ENCODE peak calls at places on chromosomes 11 and 22, in ten cellular contexts. Y, I, C, G, M, Q, L, W, N and K are unnamed samples.

GRCh38 chr22:47206185-47206584 is 443.7 kb downstream of the TBC1D22A start:
- DNase-seq in W (no peak), I (no peak), C (no peak), L (no peak), Q (no peak), M (no peak), N (no peak), G (no peak), Y (no peak), K (no peak)

GRCh38 chr11:129930306-129930705 is 34.9 kb upstream of the NFRKB start:
- DNase-seq in W (no peak), L (no peak), Y (no peak), Q (no peak), I (no peak), G (no peak), C (peak), M (no peak), N (no peak), K (no peak)

GRCh38 chr22:44384563-44384940 is 71.8 kb upstream of the SHISAL1 start:
- DNase-seq in I (no peak), W (no peak), Y (no peak), L (no peak), G (no peak), Q (no peak), C (no peak), N (no peak), M (no peak), K (peak)

GRCh38 chr11:12077535-12078280 is 32.7 kb upstream of the MICAL2 start:
- DNase-seq in L (no peak), I (no peak), Y (no peak), Q (no peak), N (no peak), C (no peak), W (no peak), G (no peak), M (no peak), K (no peak)

GRCh38 chr11:82398300-82398815 is 335.3 kb downstream of the FAM181B start:
- DNase-seq in G (no peak), Q (no peak), M (no peak), I (no peak), C (no peak), L (no peak), Y (no peak), W (no peak), N (no peak), K (no peak)

GRCh38 chr22:48555606-48556005 is 1272.1 kb downstream of the BRD1 start:
- DNase-seq in I (no peak), W (no peak), Q (no peak), C (no peak), L (no peak), M (no peak), N (no peak), Y (no peak), G (no peak), K (no peak)

GRCh38 chr22:20431520-20432237 is 5.9 kb downstream of the SCARF2 start:
- DNase-seq in G (no peak), I (no peak), C (no peak), N (no peak), L (peak), Y (no peak), W (no peak), Q (peak), M (no peak), K (peak)

GRCh38 chr11:109306322-109306721 is 115.7 kb upstream of the C11orf87 start:
- DNase-seq in L (no peak), G (no peak), M (peak), Q (no peak), Y (no peak), C (no peak), W (no peak), N (no peak), I (no peak), K (no peak)

GRCh38 chr11:70495351-70496310 is 97.3 kb downstream of the CTTN start:
- DNase-seq in L (no peak), M (no peak), I (no peak), W (no peak), N (no peak), Y (no peak), G (no peak), Q (no peak), C (no peak), K (peak)

GRCh38 chr22:42270178-42270511 is 308 bp downstream of the TCF20 start:
- DNase-seq in Q (peak), Y (peak), M (no peak), I (no peak), L (no peak), G (peak), C (peak), N (no peak), W (peak), K (no peak)

GRCh38 chr11:83706581-83706980 is 420.4 kb upstream of the CCDC90B start:
- DNase-seq in M (no peak), L (no peak), Q (no peak), Y (no peak), W (no peak), I (no peak), G (no peak), N (no peak), C (peak), K (no peak)

GRCh38 chr11:117094776-117095175 is 3.5 kb downstream of the SIK3 start:
- DNase-seq in Y (no peak), G (no peak), N (no peak), L (peak), I (no peak), M (no peak), Q (no peak), C (no peak), W (no peak), K (no peak)

GRCh38 chr11:116837231-116838091 is at the start of gene APOA1:
- DNase-seq in C (no peak), Y (no peak), N (no peak), W (no peak), L (peak), Q (no peak), M (no peak), I (no peak), G (no peak), K (no peak)

GRCh38 chr22:22156716-22157499 is 87.7 kb upstream of the VPREB1 start:
- DNase-seq in I (peak), L (peak), N (no peak), Y (peak), M (peak), G (peak), C (peak), W (peak), Q (peak), K (no peak)

GRCh38 chr22:27474112-27474571 is 327.4 kb downstream of the MN1 start:
- DNase-seq in C (peak), M (no peak), Y (no peak), L (no peak), W (no peak), I (peak), G (no peak), N (no peak), Q (no peak), K (no peak)

GRCh38 chr22:48740086-48740730 is 1087.5 kb downstream of the BRD1 start:
- DNase-seq in C (no peak), G (no peak), M (no peak), L (no peak), W (no peak), N (no peak), Y (no peak), Q (no peak), I (no peak), K (peak)

GRCh38 chr11:34425863-34426262 is 12.9 kb upstream of the CAT start:
- DNase-seq in Y (no peak), M (peak), G (no peak), Q (no peak), C (no peak), N (no peak), I (peak), W (peak), L (no peak), K (no peak)

GRCh38 chr22:31917227-31917921 is 27.0 kb upstream of the YWHAH start:
- DNase-seq in I (no peak), W (peak), Y (no peak), G (peak), M (no peak), Q (no peak), N (no peak), L (no peak), C (no peak), K (no peak)

GRCh38 chr11:61510178-61510979 is 1.8 kb downstream of the LRRC10B start:
- DNase-seq in Y (no peak), M (no peak), I (peak), C (no peak), L (no peak), N (no peak), W (no peak), G (no peak), Q (no peak), K (peak)

GRCh38 chr11:30245621-30246020 is 14.8 kb downstream of the FSHB start:
- DNase-seq in W (no peak), I (no peak), Y (no peak), C (no peak), Q (no peak), N (no peak), M (no peak), L (no peak), G (no peak), K (no peak)

GRCh38 chr11:95703059-95703458 is 86.5 kb downstream of the FAM76B start:
- DNase-seq in W (no peak), Y (no peak), G (peak), L (no peak), N (no peak), C (no peak), Q (no peak), M (no peak), I (no peak), K (no peak)

GRCh38 chr11:62752994-62753735 is 795 bp downstream of the ZBTB3 start:
- DNase-seq in G (no peak), M (no peak), W (no peak), N (no peak), C (no peak), I (no peak), L (no peak), Y (no peak), Q (no peak), K (peak)

GRCh38 chr11:12841946-12842630 is 167.0 kb upstream of the RASSF10 start:
- DNase-seq in Y (no peak), W (no peak), C (peak), M (peak), Q (peak), I (peak), N (no peak), L (peak), G (peak), K (no peak)

GRCh38 chr22:37781434-37782059 is 26.2 kb upstream of the GCAT start:
- DNase-seq in W (no peak), G (no peak), Q (no peak), Y (no peak), C (no peak), N (no peak), M (no peak), I (no peak), L (peak), K (no peak)

GRCh38 chr11:17386331-17387084 is 2.0 kb downstream of the KCNJ11 start:
- DNase-seq in Y (peak), C (peak), G (peak), W (peak), M (peak), L (peak), Q (peak), N (no peak), I (peak), K (no peak)

GRCh38 chr11:118436639-118437045 is 350 bp downstream of the KMT2A start:
- DNase-seq in G (peak), W (no peak), C (peak), N (no peak), I (no peak), L (no peak), Y (no peak), Q (peak), M (no peak), K (no peak)

GRCh38 chr11:79415411-79415810 is 25.4 kb downstream of the TENM4 start:
- DNase-seq in M (peak), N (no peak), W (no peak), Q (no peak), Y (no peak), C (peak), L (no peak), G (no peak), I (no peak), K (no peak)

GRCh38 chr11:86486261-86487030 is 111.8 kb downstream of the CCDC81 start:
- DNase-seq in C (no peak), Q (no peak), W (no peak), N (no peak), I (no peak), Y (no peak), M (no peak), G (no peak), L (no peak), K (no peak)

GRCh38 chr11:38759394-38759793 is 2161.4 kb upstream of the RAG2 start:
- DNase-seq in M (no peak), I (no peak), L (no peak), Q (no peak), G (no peak), C (no peak), Y (no peak), W (no peak), N (no peak), K (no peak)

GRCh38 chr22:48919187-48919590 is 908.5 kb downstream of the BRD1 start:
- DNase-seq in M (no peak), Q (peak), L (peak), G (no peak), Y (no peak), N (no peak), W (no peak), I (no peak), C (no peak), K (no peak)

GRCh38 chr22:49369726-49370717 is 457.7 kb downstream of the BRD1 start:
- DNase-seq in Y (no peak), N (peak), I (no peak), M (no peak), L (no peak), Q (no peak), C (no peak), W (no peak), G (no peak), K (peak)

GRCh38 chr11:93740802-93741093 is 547 bp downstream of the TAF1D start:
- DNase-seq in M (peak), L (peak), Q (peak), N (no peak), C (peak), Y (peak), W (no peak), G (peak), I (peak), K (no peak)

DNA sequence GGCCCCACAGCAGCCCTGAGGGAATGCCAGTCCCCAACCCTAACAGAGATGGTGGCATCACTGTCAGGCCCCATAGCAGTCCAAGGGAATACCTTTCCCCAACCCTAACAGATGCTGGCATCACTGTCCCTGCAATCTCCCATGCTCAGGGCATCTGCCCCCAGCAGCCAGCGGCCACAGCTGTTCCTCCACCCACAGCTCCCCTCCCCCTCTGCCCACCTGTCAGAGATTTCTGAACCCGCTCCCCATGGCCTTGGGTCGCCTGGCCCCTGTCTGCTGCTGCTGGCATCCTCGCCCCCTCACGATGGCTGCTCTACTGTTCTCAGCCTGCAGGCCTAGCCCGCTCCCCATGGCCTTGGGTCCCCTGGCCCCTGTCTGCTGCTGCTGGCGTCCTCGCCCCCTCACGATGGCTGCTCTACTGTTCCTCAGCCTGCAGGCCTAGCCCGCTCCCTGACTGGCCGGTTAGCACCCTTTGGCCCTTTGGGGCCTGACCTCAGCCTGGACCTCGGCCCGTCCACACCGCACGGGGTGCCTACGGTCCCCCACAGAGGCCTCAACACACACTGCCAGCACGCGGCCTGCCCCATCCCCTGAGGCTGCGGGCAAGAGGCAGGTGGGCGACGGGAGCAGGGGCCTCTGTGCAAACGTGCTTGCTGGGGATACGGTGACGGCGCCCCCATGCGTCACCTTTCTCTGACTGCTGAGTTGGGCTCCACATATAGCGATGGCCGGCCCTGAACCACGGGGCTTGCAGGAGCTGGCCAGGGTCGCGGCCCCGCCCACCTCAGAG is 20.7 kb downstream of the CHID1 start:
- DNase-seq in C (no peak), M (no peak), L (peak), W (no peak), N (no peak), G (no peak), I (no peak), Q (peak), Y (no peak), K (no peak)
- TF ChIP-seq CTCF in C (no peak), M (no peak), L (peak), W (no peak), N (no peak), G (no peak), I (no peak), Q (peak), Y (no peak), K (no peak)

GRCh38 chr11:40315122-40315521 is 1144.3 kb downstream of the LRRC4C start:
- DNase-seq in L (no peak), N (no peak), G (no peak), C (no peak), W (no peak), Y (no peak), Q (no peak), M (no peak), I (no peak), K (no peak)
- TF ChIP-seq CTCF in L (no peak), N (no peak), G (no peak), C (no peak), W (no peak), Y (no peak), Q (no peak), M (no peak), I (no peak), K (no peak)

GRCh38 chr22:25896098-25896497 is 154.1 kb downstream of the MYO18B start:
- DNase-seq in N (peak), I (no peak), M (no peak), L (peak), W (no peak), G (peak), Q (peak), Y (no peak), C (peak), K (no peak)
- TF ChIP-seq CTCF in N (no peak), I (peak), M (no peak), L (peak), W (no peak), G (peak), Q (peak), Y (no peak), C (no peak), K (no peak)

DNA sequence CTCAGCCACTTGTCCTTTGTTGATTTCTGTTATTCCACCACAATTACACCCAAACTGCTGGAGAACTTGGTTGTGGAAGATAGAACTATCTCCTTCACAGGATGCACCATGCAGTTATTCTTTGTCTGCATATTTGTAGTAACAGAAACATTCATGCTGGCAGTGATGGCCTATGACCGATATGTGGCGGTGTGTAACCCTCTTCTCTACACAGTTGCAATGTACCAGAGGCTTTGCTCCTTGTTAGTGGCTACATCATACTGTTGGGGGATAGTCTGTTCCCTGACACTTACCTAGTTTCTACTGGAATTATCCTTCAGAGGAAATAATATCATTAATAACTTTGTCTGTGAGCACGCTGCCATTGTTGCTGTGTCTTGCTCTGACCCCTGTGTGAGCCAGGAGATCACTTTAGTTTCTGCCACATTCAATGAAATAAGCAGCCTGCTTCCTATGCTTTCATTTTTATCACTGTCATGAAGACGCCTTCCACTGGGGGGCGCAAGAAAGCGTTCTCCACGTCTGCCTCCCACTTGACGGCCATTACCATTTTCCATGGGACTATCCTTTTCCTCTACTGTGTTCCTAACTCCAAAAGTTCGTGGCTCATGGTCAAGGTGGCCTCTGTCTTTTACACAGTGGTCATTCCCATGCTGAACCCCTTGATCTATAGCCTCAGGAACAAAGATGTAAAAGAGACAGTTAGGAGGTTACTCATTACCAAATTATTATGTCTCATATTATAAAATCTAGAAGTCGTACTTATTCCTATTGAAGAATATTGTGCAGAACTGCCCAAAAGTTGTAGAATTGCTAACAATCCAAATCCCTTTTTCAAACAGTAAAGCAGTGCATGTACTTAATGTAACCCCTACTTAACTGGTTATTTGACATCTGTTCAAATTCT is 53.2 kb downstream of the OR4C6 start:
- DNase-seq in C (no peak), W (no peak), G (peak), N (no peak), Y (no peak), L (no peak), Q (peak), I (peak), M (no peak), K (no peak)
- TF ChIP-seq CTCF in C (no peak), W (no peak), G (peak), N (no peak), Y (no peak), L (peak), Q (peak), I (peak), M (peak), K (peak)

DNA sequence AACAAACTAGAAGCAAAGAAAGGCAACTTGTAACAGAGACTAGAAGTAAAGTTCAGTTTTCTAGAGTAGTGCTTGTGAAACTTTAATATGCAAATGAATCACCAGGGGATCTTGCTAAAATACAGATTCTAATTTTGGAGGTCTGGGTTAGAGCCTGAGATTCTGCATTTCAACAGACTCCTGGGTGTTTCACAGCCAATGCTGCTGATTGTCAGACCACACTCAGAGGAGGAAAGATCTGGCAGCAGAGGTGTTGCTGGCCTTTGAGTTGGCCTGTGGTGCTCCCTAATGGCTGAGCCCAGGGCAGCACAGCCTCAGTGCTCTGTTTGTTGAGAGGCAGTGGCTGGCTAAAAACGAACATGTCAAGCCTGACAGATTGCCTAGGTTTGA is 5.4 kb downstream of the CRY2 start:
- DNase-seq in I (no peak), W (no peak), Q (no peak), Y (no peak), N (no peak), C (no peak), L (no peak), M (no peak), G (peak), K (no peak)
- TF ChIP-seq CTCF in I (no peak), W (no peak), Q (no peak), Y (no peak), N (no peak), C (no peak), L (no peak), M (no peak), G (peak), K (no peak)

GRCh38 chr11:103112364-103112763 is 3.1 kb downstream of the DYNC2H1 start:
- DNase-seq in C (no peak), N (no peak), L (no peak), W (no peak), G (no peak), Q (no peak), Y (no peak), I (no peak), M (no peak), K (no peak)

GRCh38 chr11:103109818-103110388 is 677 bp downstream of the DYNC2H1 start:
- DNase-seq in Y (no peak), G (no peak), W (no peak), C (no peak), I (peak), Q (no peak), N (no peak), L (peak), M (no peak), K (no peak)

GRCh38 chr11:103108933-103109817 is at the start of gene DYNC2H1:
- DNase-seq in M (peak), C (peak), Y (peak), I (peak), L (peak), G (peak), Q (peak), W (peak), N (no peak), K (peak)

GRCh38 chr11:103111400-103111799 is 2.2 kb downstream of the DYNC2H1 start:
- DNase-seq in G (no peak), I (no peak), W (no peak), M (no peak), N (no peak), Y (no peak), Q (no peak), C (no peak), L (no peak), K (no peak)

DNA sequence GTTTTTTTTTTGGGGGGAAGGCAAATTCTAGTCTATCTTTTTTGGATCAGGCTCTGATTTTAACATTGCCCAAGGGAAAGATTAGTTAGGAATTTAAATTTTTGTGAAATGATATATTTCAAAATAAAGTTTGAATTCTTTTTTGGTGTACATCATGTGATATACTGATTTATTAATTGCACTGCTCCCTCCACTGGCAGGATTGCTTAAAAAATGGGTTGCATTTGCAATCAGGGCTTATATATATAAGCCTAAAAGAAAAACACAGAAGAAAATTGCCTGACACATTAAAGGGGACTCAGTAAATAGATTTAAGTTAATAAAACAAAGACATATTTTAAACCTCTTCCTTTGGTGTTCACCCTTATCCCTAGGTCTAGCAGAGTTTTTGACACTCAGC is 1.2 kb downstream of the DYNC2H1 start:
- DNase-seq in Y (no peak), L (no peak), G (no peak), C (peak), M (peak), Q (no peak), I (peak), N (no peak), W (no peak), K (no peak)
- TF ChIP-seq CTCF in Y (no peak), L (peak), G (no peak), C (peak), M (peak), Q (no peak), I (peak), N (no peak), W (no peak), K (peak)